ENCODE peak calls at places on chromosomes 11 and 22, in eight cellular contexts. P is fibroblast of mammary gland, D is GM12865, C is upper lobe of right lung, V is nephron progenitor cell, K is bronchial epithelial cell, N is stomach, S is body of pancreas. R is an unnamed sample.

GRCh38 chr11:130379276-130379675 is 49.1 kb downstream of the ADAMTS8 start:
- DNase-seq in P (no peak), N (no peak), C (no peak), K (no peak), V (no peak), S (no peak), D (no peak), R (no peak)

GRCh38 chr11:17978553-17979287 is 34.1 kb downstream of the SERGEF start:
- DNase-seq in C (no peak), V (peak), S (peak), K (peak), N (peak), D (peak), P (peak), R (peak)

GRCh38 chr11:2209370-2209801 is 37.8 kb upstream of the TH start:
- DNase-seq in N (no peak), K (no peak), V (no peak), S (no peak), D (no peak), P (no peak), C (peak), R (no peak)

GRCh38 chr11:117839936-117840813 is 15.6 kb upstream of the FXYD2 start:
- DNase-seq in S (no peak), C (peak), K (no peak), P (no peak), D (no peak), V (no peak), N (peak), R (no peak)

GRCh38 chr11:35590412-35590811 is 27.8 kb upstream of the FJX1 start:
- DNase-seq in P (peak), V (no peak), D (no peak), K (no peak), C (no peak), N (no peak), S (no peak), R (no peak)

GRCh38 chr11:120517390-120518315 is 6.1 kb downstream of the GRIK4 start:
- DNase-seq in C (peak), V (no peak), S (no peak), N (no peak), P (no peak), K (no peak), D (no peak), R (no peak)

GRCh38 chr11:11579012-11579755 is 42.6 kb downstream of the GALNT18 start:
- DNase-seq in N (no peak), S (no peak), K (no peak), C (no peak), D (no peak), V (no peak), P (no peak), R (no peak)

GRCh38 chr11:31106326-31106725 is 263.2 kb downstream of the DCDC1 start:
- DNase-seq in D (no peak), S (no peak), K (no peak), N (no peak), V (no peak), P (no peak), C (no peak), R (no peak)

GRCh38 chr22:44341431-44342346 is 28.9 kb upstream of the SHISAL1 start:
- DNase-seq in K (no peak), S (no peak), C (no peak), P (no peak), D (no peak), V (no peak), N (peak), R (no peak)

GRCh38 chr22:50218996-50219727 is 18.4 kb downstream of the SELENOO start:
- DNase-seq in D (no peak), C (peak), N (peak), V (no peak), S (peak), P (peak), K (peak), R (no peak)

GRCh38 chr11:61691378-61692156 is 11.4 kb downstream of the DAGLA start:
- DNase-seq in V (no peak), D (no peak), P (no peak), S (no peak), C (no peak), K (no peak), N (no peak), R (no peak)

GRCh38 chr11:95308512-95309035 is 77.6 kb upstream of the SESN3 start:
- DNase-seq in K (peak), C (no peak), D (no peak), N (no peak), S (no peak), P (no peak), V (no peak), R (no peak)

GRCh38 chr22:19974233-19974861 is 32.7 kb upstream of the TXNRD2 start:
- DNase-seq in K (no peak), D (peak), V (peak), N (peak), C (no peak), S (no peak), P (peak), R (peak)

GRCh38 chr11:944711-945470 is 19.2 kb downstream of the AP2A2 start:
- DNase-seq in D (no peak), K (no peak), S (no peak), N (no peak), V (no peak), P (peak), C (no peak), R (no peak)

GRCh38 chr22:46547883-46548244 is 10.4 kb upstream of the CELSR1 start:
- DNase-seq in V (no peak), K (peak), S (no peak), C (no peak), D (no peak), P (peak), N (no peak), R (no peak)

GRCh38 chr11:92070026-92070889 is 154.4 kb upstream of the FAT3 start:
- DNase-seq in P (no peak), S (no peak), C (no peak), N (no peak), V (no peak), K (no peak), D (no peak), R (no peak)
- TF ChIP-seq CTCF in P (no peak), S (no peak), C (no peak), N (no peak), V (no peak), K (peak), D (no peak), R (no peak)

GRCh38 chr11:68459886-68460740 is 439 bp upstream of the PPP6R3 start:
- DNase-seq in S (peak), C (peak), K (peak), V (peak), D (peak), N (peak), P (peak), R (peak)
- TF ChIP-seq CTCF in S (peak), C (no peak), K (no peak), V (no peak), D (no peak), N (no peak), P (no peak), R (no peak)

DNA sequence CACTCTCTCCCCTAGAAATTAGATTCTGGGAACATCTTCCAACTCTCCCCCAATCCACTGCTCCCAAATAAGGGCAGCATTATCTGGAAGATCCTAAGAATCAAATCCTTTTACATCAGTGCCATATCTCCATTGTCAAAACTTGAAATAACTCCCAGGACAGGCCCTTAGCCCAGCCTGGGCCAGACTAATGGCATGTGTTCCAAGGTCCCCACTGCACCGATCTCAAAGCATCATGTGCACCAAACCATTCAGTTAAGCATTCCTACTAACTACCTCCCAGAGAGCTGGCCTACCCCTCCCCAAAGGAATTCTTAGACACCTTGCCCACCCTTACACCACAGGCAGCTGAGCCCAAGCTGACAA is 44.2 kb upstream of the POU2AF1 start:
- DNase-seq in K (no peak), C (no peak), N (no peak), P (no peak), S (no peak), V (no peak), D (no peak), R (no peak)
- TF ChIP-seq CTCF in K (no peak), C (no peak), N (no peak), P (no peak), S (no peak), V (no peak), D (no peak), R (no peak)

GRCh38 chr11:19803506-19803998 is 90.9 kb downstream of the NAV2 start:
- DNase-seq in C (no peak), V (no peak), K (peak), S (peak), P (no peak), D (no peak), N (peak), R (no peak)

GRCh38 chr11:19800714-19801519 is 88.3 kb downstream of the NAV2 start:
- DNase-seq in S (no peak), N (no peak), D (no peak), C (no peak), V (no peak), P (peak), K (peak), R (no peak)

GRCh38 chr11:19802773-19803293 is 90.2 kb downstream of the NAV2 start:
- DNase-seq in C (no peak), K (no peak), S (no peak), D (no peak), P (no peak), N (no peak), V (no peak), R (no peak)

GRCh38 chr11:19795082-19795481 is 82.4 kb downstream of the NAV2 start:
- DNase-seq in S (no peak), D (no peak), P (no peak), N (no peak), C (no peak), V (no peak), K (no peak), R (no peak)

GRCh38 chr11:19800162-19800561 is 87.5 kb downstream of the NAV2 start:
- DNase-seq in V (no peak), K (no peak), S (no peak), D (no peak), N (no peak), C (no peak), P (no peak), R (no peak)
- TF ChIP-seq CTCF in V (no peak), K (peak), S (peak), D (peak), N (no peak), C (no peak), P (peak), R (no peak)

DNA sequence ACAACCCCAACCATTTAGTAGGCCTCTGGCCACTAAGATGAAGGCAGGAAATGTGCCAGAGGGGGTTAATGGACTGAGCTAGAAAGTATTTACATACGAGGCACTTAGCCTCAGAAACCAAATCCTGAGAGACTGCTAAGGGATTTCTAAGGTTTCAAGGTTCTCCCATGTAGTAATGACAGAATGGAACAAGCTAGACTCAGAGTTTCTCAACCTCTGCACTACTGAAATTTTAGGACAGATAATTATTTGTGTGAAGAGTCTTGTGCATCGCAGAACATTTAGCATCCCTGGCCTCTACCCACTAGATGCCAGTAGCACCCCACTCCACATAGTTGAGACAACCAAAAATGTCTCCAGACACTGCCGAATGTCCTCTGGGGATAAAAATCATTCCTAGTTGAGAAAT is 54.8 kb upstream of the CHRM4 start:
- DNase-seq in S (no peak), P (peak), V (no peak), N (no peak), C (no peak), K (no peak), D (peak), R (no peak)
- TF ChIP-seq CTCF in S (no peak), P (peak), V (no peak), N (no peak), C (peak), K (no peak), D (peak), R (peak)

GRCh38 chr11:57348052-57348451 is 9.9 kb downstream of the P2RX3 start:
- DNase-seq in K (no peak), P (no peak), N (no peak), S (no peak), D (no peak), C (no peak), V (no peak), R (no peak)

GRCh38 chr11:57348636-57349323 is 10.6 kb downstream of the P2RX3 start:
- DNase-seq in D (no peak), N (no peak), C (no peak), S (no peak), P (peak), K (no peak), V (no peak), R (no peak)

GRCh38 chr11:57345555-57346151 is 7.5 kb downstream of the P2RX3 start:
- DNase-seq in P (peak), C (peak), V (peak), D (peak), K (peak), N (peak), S (peak), R (peak)

GRCh38 chr11:57349491-57350274 is 11.5 kb downstream of the P2RX3 start:
- DNase-seq in S (peak), P (peak), K (no peak), D (peak), N (peak), V (peak), C (peak), R (peak)

DNA sequence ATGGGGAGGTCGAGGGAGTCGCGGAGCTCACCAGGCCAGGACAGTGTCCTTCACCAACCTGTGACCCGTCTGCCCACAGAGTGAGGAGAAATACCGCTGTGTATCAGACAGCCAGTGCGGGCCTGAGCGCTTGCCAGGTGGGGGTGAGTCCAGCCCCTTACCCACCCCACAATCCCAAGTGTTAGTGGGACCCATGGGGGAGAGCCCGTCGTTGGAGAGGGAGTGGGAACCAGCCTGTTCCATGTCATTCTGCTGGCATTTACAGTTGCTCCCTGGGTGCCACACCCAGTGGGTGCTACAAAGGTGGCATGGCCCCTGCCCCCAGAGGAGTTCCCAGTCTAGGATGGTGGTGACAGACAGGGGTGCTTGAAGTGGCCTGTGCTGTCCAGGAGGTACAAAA is 9.2 kb downstream of the P2RX3 start:
- DNase-seq in N (no peak), K (no peak), V (no peak), D (no peak), C (no peak), S (no peak), P (no peak), R (no peak)
- TF ChIP-seq CTCF in N (no peak), K (no peak), V (no peak), D (no peak), C (no peak), S (no peak), P (no peak), R (no peak)

DNA sequence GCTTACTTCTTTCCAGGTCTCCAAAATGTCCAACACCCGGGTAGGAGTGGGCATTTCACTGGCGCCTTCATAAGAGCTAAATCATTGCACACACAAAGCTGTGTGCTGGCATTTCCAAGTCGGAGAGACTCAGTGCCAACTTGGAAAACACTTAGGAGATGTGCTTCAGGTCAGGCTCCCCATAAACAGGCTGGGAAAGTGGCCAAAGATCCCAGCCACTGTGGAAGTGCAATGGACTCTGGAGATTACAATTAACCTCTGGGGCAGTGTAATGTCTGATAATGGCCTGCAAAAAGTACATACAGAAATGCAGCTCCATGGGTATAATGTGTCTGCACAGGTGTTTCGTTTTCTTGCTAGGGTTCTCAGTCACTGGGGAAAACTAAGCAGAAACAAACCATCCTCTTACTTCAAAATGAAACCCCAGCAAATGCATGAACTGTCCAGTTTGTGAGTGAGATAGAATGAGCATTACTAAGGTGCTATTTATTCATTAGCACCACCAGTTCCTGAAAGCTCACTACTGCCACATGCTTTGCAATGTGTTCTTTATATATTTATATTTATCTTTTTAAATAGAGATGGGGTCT is 79.0 kb downstream of the ABTB2 start:
- DNase-seq in C (no peak), S (no peak), N (no peak), D (peak), P (no peak), K (no peak), V (no peak), R (peak)
- TF ChIP-seq CTCF in C (no peak), S (no peak), N (no peak), D (no peak), P (no peak), K (no peak), V (no peak), R (no peak)

DNA sequence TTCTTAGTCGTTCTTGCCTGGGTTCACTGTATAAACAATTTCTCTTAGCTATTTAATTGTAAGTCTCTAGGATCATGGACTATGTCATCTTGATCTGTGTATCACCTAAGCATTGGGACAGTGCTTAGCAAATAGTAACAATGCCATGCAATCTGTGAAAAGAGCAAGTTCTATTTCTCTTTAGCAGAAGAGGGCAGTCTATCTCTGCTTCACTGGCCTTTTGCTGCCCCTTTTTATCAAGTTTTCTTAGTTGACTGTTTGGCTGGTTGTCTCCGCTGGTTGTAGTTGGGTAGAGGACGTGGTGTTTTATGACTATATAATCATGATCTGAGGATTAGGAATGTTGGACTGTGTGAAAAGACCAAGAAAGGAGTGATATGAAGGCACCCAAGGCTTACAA is 315.0 kb downstream of the JRKL start:
- DNase-seq in K (no peak), V (no peak), D (no peak), P (no peak), S (no peak), C (no peak), N (no peak), R (no peak)
- TF ChIP-seq CTCF in K (peak), V (no peak), D (no peak), P (no peak), S (no peak), C (no peak), N (no peak), R (no peak)

DNA sequence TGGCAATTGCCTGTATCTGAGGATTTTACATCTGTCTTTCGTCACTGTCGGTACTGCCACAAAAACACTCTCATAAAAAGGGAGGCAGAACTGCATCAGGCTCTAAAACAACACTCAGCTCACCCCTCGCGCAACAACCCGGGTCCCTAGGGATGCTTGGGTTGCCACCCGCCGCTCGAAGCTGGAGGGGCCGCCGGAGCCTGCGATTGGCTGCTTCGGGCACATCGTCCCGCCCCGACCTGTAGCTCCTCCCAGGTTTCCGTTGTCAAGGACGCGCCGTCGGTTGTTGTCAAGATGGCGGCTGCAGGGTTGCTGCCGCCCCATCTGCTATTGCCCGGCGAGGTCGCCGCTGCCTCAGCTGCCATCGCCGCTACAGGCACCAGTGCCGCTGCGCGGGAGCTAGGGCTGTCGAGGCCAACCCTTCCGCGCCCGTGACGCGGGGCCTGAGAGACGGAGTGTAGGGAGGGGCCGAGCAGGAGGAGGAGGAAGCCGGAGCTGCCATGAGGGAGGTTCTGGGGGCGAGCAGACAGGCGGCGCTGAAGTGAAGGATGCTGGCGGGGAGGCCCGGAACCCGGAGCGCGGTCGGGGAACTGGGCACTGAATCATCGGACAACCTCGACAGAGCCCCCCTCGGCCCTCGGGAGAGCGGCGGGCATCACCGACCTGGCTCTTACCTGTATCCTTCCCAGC is at the start of gene CEP126:
- DNase-seq in P (peak), N (peak), C (peak), D (peak), K (peak), S (peak), V (peak), R (peak)
- TF ChIP-seq CTCF in P (peak), N (no peak), C (peak), D (no peak), K (peak), S (peak), V (peak), R (no peak)

R was measured in GM20000.